ENCODE peak calls at places on chromosomes 7 and 10, in four cellular contexts. Q, K, E and S are unnamed samples.

GRCh38 chr7:129522088-129522970 is 20.0 kb downstream of the SMKR1 start:
- DNase-seq in Q (peak; percentile 28), K (no peak), E (no peak), S (no peak)

GRCh38 chr7:115230882-115231508 is 309.1 kb downstream of the MDFIC start:
- DNase-seq in Q (no peak), K (no peak), E (no peak), S (no peak)

GRCh38 chr7:158868754-158869410 is 12.5 kb downstream of the DYNC2I1 start:
- DNase-seq in Q (no peak), K (no peak), E (no peak), S (no peak)

GRCh38 chr10:93752761-93753160 is 5.0 kb upstream of the LGI1 start:
- DNase-seq in Q (no peak), K (no peak), E (no peak), S (no peak)

GRCh38 chr10:46031648-46032532 is 1.5 kb upstream of the NCOA4 start:
- DNase-seq in Q (peak; percentile 57), K (no peak), E (no peak), S (no peak)

GRCh38 chr10:59382831-59383295 is 20.5 kb upstream of the FAM13C start:
- DNase-seq in Q (no peak), K (no peak), E (no peak), S (no peak)

GRCh38 chr10:86758231-86759072 is 2.0 kb downstream of the BMPR1A start:
- DNase-seq in Q (no peak), K (no peak), E (no peak), S (no peak)

GRCh38 chr7:50858528-50859245 is 76.0 kb upstream of the GRB10 start:
- DNase-seq in Q (no peak), K (no peak), E (no peak), S (no peak)

GRCh38 chr10:105733919-105734318 is 1092.8 kb downstream of the SORCS3 start:
- DNase-seq in Q (no peak), K (no peak), E (no peak), S (no peak)

GRCh38 chr10:5194431-5194830 is 2.2 kb upstream of the AKR1C4 start:
- DNase-seq in Q (no peak), K (no peak), E (no peak), S (no peak)

GRCh38 chr10:71675295-71675970 is 44.1 kb downstream of the C10orf105 start:
- DNase-seq in Q (no peak), K (no peak), E (no peak), S (no peak)

GRCh38 chr10:8262317-8262716 is 207.8 kb downstream of the GATA3 start:
- DNase-seq in Q (no peak), K (no peak), E (no peak), S (no peak)

GRCh38 chr10:49280001-49280408 is 19.0 kb upstream of the C10orf71 start:
- DNase-seq in Q (no peak), K (peak; percentile 58), E (no peak), S (no peak)

GRCh38 chr7:77698042-77698625 is 1.9 kb downstream of the RSBN1L start:
- DNase-seq in Q (no peak), K (no peak), E (no peak), S (no peak)

GRCh38 chr7:33129806-33130153 is 416 bp downstream of the BBS9 start:
- DNase-seq in Q (no peak), K (no peak), E (no peak), S (no peak)

GRCh38 chr7:136012238-136012637 is 35.1 kb upstream of the MTPN start:
- DNase-seq in Q (no peak), K (no peak), E (no peak), S (no peak)

GRCh38 chr7:110620336-110620735 is 470.6 kb upstream of the LRRN3 start:
- DNase-seq in Q (no peak), K (no peak), E (no peak), S (no peak)

GRCh38 chr10:122072491-122072890 is 83.5 kb downstream of the TACC2 start:
- DNase-seq in Q (no peak), K (no peak), E (no peak), S (no peak)

GRCh38 chr7:139016931-139017511 is 18.8 kb downstream of the ZC3HAV1L start:
- DNase-seq in Q (peak; percentile 87), K (no peak), E (no peak), S (peak; percentile 54)

GRCh38 chr10:111560042-111560441 is 483.2 kb downstream of the ADRA2A start:
- DNase-seq in Q (no peak), K (no peak), E (no peak), S (no peak)

GRCh38 chr7:129664029-129665012 is 52.8 kb downstream of the NRF1 start:
- DNase-seq in Q (peak; percentile 73), K (no peak), E (peak; percentile 11), S (peak; percentile 21)

GRCh38 chr7:5690931-5691461 is 90.5 kb downstream of the RNF216 start:
- DNase-seq in Q (no peak), K (no peak), E (no peak), S (no peak)

GRCh38 chr7:84194484-84195260 is at the start of gene SEMA3A:
- DNase-seq in Q (no peak), K (no peak), E (no peak), S (no peak)

GRCh38 chr10:123790132-123790885 is 101.3 kb downstream of the CPXM2 start:
- DNase-seq in Q (no peak), K (no peak), E (no peak), S (no peak)

GRCh38 chr7:7702826-7703225 is 15.6 kb downstream of the RPA3 start:
- DNase-seq in Q (no peak), K (no peak), E (no peak), S (no peak)

GRCh38 chr10:132397671-132398565 is 918 bp downstream of the PWWP2B start:
- DNase-seq in Q (peak; percentile 35), K (no peak), E (no peak), S (no peak)

GRCh38 chr10:12847361-12847975 is 154.0 kb downstream of the CCDC3 start:
- DNase-seq in Q (peak; percentile 34), K (no peak), E (no peak), S (no peak)

GRCh38 chr7:79770053-79770452 is 316.6 kb upstream of the MAGI2 start:
- DNase-seq in Q (no peak), K (no peak), E (no peak), S (no peak)

GRCh38 chr10:95711492-95711891 is 17.8 kb upstream of the TCTN3 start:
- DNase-seq in Q (no peak), K (no peak), E (no peak), S (no peak)

DNA sequence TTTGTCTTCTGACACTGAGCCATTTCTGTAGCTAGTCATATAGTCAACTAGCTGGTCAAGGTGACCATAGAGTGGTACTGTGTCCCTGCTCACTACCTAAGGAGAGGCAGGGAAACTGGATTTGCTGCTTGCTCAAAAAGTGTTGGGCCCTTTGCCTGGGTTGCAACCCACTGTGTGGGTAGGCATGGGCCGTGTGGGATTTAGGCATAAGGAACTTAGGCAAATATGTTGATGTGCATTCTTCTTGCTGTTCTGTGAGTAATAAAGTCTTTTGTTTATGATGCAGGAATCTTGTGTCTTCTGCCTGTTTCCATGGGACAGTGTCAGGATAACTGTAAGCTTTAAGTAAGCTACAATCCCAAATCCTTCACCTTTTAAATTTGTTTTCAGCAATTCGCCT is 23.1 kb upstream of the TCTN3 start:
- DNase-seq in Q (no peak), K (no peak), E (no peak), S (no peak)
- TF ChIP-seq POLR2AphosphoS5 in Q (no peak), K (no peak), E (no peak), S (no peak)

GRCh38 chr10:83222300-83222699 is 917.0 kb upstream of the GHITM start:
- DNase-seq in Q (no peak), K (no peak), E (no peak), S (no peak)
- TF ChIP-seq SPI1 in Q (no peak), K (no peak), E (no peak), S (no peak)

GRCh38 chr7:26659121-26659520 is 205.3 kb downstream of the SKAP2 start:
- DNase-seq in Q (no peak), K (no peak), E (no peak), S (no peak)

GRCh38 chr7:26658698-26659084 is 205.7 kb downstream of the SKAP2 start:
- DNase-seq in Q (no peak), K (no peak), E (no peak), S (no peak)

GRCh38 chr7:26657139-26657753 is 207.1 kb downstream of the SKAP2 start:
- DNase-seq in Q (no peak), K (no peak), E (no peak), S (no peak)

GRCh38 chr7:26656735-26657134 is 207.7 kb downstream of the SKAP2 start:
- DNase-seq in Q (no peak), K (no peak), E (no peak), S (no peak)

DNA sequence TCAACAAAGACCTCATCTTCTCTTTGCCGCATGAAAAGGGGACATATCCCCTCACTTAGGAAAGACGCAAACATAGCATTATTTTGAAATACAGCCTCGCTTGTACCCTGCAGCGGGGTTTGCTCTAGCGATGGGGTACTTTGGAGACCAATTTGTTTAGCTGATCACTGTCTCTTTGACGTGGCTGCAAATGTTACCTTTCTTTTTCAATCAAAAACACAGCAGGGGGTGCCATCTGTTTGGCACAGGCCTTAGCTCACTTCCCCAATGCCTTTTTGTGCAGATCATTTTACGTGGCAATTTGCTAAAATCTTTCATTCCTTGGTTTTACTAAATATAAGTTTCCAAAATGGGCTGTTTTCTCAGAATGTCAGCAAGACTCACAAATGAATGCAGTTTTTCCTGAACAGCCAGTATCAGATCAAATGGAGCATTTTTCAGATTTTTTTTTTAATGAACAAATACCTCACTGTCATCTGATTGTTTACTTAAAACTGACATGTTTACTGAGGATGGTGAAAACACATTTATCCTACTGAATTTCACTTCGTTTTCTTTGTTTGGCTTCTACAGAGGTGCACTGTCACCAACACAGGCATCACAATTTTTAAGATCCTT is 206.2 kb downstream of the SKAP2 start:
- DNase-seq in Q (no peak), K (no peak), E (no peak), S (no peak)
- TF ChIP-seq POLR2AphosphoS5 in Q (no peak), K (no peak), E (no peak), S (no peak)

DNA sequence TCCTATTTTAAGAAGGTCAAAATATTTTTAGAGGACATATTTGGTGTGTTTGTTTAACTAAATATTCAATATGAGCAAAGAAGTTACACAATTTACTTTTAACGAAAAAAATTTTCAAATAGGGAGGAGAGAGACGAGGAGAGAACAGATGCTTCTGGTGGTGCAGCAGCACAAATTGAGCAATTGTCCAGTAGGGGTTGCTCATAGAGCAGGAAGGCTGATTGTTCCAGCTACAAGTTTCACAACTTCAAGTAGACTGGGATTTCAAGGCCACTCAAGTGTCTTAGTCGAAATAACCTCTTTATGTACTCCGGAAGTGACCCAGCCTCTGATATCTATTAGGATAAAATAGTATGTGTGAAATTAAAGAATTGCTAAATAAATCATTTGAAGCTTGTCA is 197.9 kb downstream of the HDAC9 start:
- DNase-seq in Q (no peak), K (peak; percentile 94), E (no peak), S (no peak)
- TF ChIP-seq SPI1 in Q (no peak), K (no peak), E (no peak), S (no peak)